ENCODE peak calls at places on chromosome 19, in five cellular contexts. O is substantia nigra; V is CD4-positive, alpha-beta memory T cell; I is amniotic epithelial cell; S is Caki2. C is an unnamed sample.

GRCh38 chr19:18657590-18658365 is 20.9 kb downstream of the KLHL26 start:
- DNase-seq in O (no peak), V (no peak), I (peak; percentile 97), S (no peak), C (no peak)

GRCh38 chr19:18436651-18437478 is 1.1 kb downstream of the ISYNA1 start:
- DNase-seq in O (no peak), V (peak; percentile 75), I (peak; percentile 86), S (peak; percentile 95), C (peak; percentile 86)

GRCh38 chr19:3065675-3066357 is 3.5 kb upstream of the TLE5 start:
- DNase-seq in O (no peak), V (no peak), I (no peak), S (no peak), C (no peak)

GRCh38 chr19:34224996-34225658 is 29.2 kb upstream of the GARRE1 start:
- DNase-seq in O (no peak), V (no peak), I (peak; percentile 71), S (peak; percentile 35), C (no peak)

GRCh38 chr19:12985049-12985776 is 10.1 kb upstream of the NFIX start:
- DNase-seq in O (peak; percentile 87), V (no peak), I (no peak), S (peak; percentile 77), C (no peak)

GRCh38 chr19:16078311-16078758 is 2.0 kb downstream of the TPM4 start:
- DNase-seq in O (no peak), V (peak; percentile 27), I (peak; percentile 57), S (no peak), C (no peak)

GRCh38 chr19:55442372-55443044 is 592 bp downstream of the SHISA7 start:
- DNase-seq in O (no peak), V (no peak), I (no peak), S (no peak), C (no peak)

GRCh38 chr19:46515879-46516350 is 20.2 kb upstream of the PNMA8B start:
- DNase-seq in O (no peak), V (peak; percentile 44), I (peak; percentile 39), S (peak; percentile 29), C (peak; percentile 47)

GRCh38 chr19:12364391-12365093 is 941 bp downstream of the ZNF442 start:
- DNase-seq in O (no peak), V (no peak), I (peak; percentile 30), S (no peak), C (no peak)

GRCh38 chr19:2039082-2039958 is 11.7 kb downstream of the MKNK2 start:
- DNase-seq in O (no peak), V (no peak), I (no peak), S (no peak), C (no peak)

GRCh38 chr19:41376998-41377365 is 649 bp downstream of the TMEM91 start:
- DNase-seq in O (no peak), V (no peak), I (peak; percentile 43), S (no peak), C (no peak)

GRCh38 chr19:39704181-39705044 is at the start of gene LGALS14:
- DNase-seq in O (no peak), V (no peak), I (no peak), S (no peak), C (no peak)

GRCh38 chr19:1038995-1039645 is 787 bp upstream of the ABCA7 start:
- DNase-seq in O (no peak), V (peak; percentile 17), I (peak; percentile 30), S (no peak), C (no peak)